ENCODE peak calls at places on chromosomes 4 and X, in four cellular contexts. One of them, this sample, is unnamed.

GRCh38 chrX:12824944-12825343 is 33.7 kb downstream of the PRPS2 start:
- DNase-seq in pancreas: no peak
- DNase-seq in GM13977: no peak
- DNase-seq in RWPE1: no peak
- DNase-seq in this sample: no peak

GRCh38 chr4:2871911-2872310 is 28.3 kb downstream of the ADD1 start:
- DNase-seq in pancreas: no peak
- DNase-seq in GM13977: no peak
- DNase-seq in RWPE1: no peak
- DNase-seq in this sample: no peak

GRCh38 chrX:102154900-102155805 is 624 bp downstream of the BEX5 start:
- DNase-seq in pancreas: peak; percentile 5
- DNase-seq in GM13977: no peak
- DNase-seq in RWPE1: no peak
- DNase-seq in this sample: no peak

GRCh38 chr4:61817071-61817470 is 616.9 kb downstream of the ADGRL3 start:
- DNase-seq in pancreas: no peak
- DNase-seq in GM13977: no peak
- DNase-seq in RWPE1: no peak
- DNase-seq in this sample: no peak

GRCh38 chrX:41320393-41320792 is 13.6 kb upstream of the DDX3X start:
- DNase-seq in pancreas: no peak
- DNase-seq in GM13977: no peak
- DNase-seq in RWPE1: no peak
- DNase-seq in this sample: no peak

GRCh38 chrX:48487362-48487785 is 11.4 kb downstream of the FTSJ1 start:
- DNase-seq in pancreas: no peak
- DNase-seq in GM13977: no peak
- DNase-seq in RWPE1: peak; percentile 72
- DNase-seq in this sample: no peak

GRCh38 chr4:16027626-16028025 is 56.2 kb downstream of the PROM1 start:
- DNase-seq in pancreas: no peak
- DNase-seq in GM13977: no peak
- DNase-seq in RWPE1: no peak
- DNase-seq in this sample: no peak

GRCh38 chrX:45309096-45309495 is 108.4 kb upstream of the DIPK2B start:
- DNase-seq in pancreas: no peak
- DNase-seq in GM13977: no peak
- DNase-seq in RWPE1: no peak
- DNase-seq in this sample: no peak

GRCh38 chr4:98446499-98447375 is 185.6 kb downstream of the RAP1GDS1 start:
- DNase-seq in pancreas: no peak
- DNase-seq in GM13977: no peak
- DNase-seq in RWPE1: peak; percentile 66
- DNase-seq in this sample: no peak

GRCh38 chr4:93313207-93313606 is 515.3 kb upstream of the ATOH1 start:
- DNase-seq in pancreas: no peak
- DNase-seq in GM13977: no peak
- DNase-seq in RWPE1: peak; percentile 9
- DNase-seq in this sample: no peak

GRCh38 chrX:17078031-17078730 is 131.7 kb downstream of the REPS2 start:
- DNase-seq in pancreas: no peak
- DNase-seq in GM13977: no peak
- DNase-seq in RWPE1: no peak
- DNase-seq in this sample: peak; percentile 10

GRCh38 chr4:120760047-120760446 is 162.5 kb downstream of the PRDM5 start:
- DNase-seq in pancreas: no peak
- DNase-seq in GM13977: no peak
- DNase-seq in RWPE1: no peak
- DNase-seq in this sample: no peak

GRCh38 chrX:150887906-150888465 is 10.5 kb downstream of the CD99L2 start:
- DNase-seq in pancreas: no peak
- DNase-seq in GM13977: no peak
- DNase-seq in RWPE1: peak; percentile 3
- DNase-seq in this sample: no peak

GRCh38 chrX:53294024-53294648 is 12.8 kb upstream of the IQSEC2 start:
- DNase-seq in pancreas: no peak
- DNase-seq in GM13977: no peak
- DNase-seq in RWPE1: no peak
- DNase-seq in this sample: no peak

GRCh38 chr4:123869517-123870282 is 473.1 kb downstream of the SPRY1 start:
- DNase-seq in pancreas: no peak
- DNase-seq in GM13977: no peak
- DNase-seq in RWPE1: no peak
- DNase-seq in this sample: no peak

GRCh38 chr4:97978791-97979488 is 164.3 kb downstream of the STPG2 start:
- DNase-seq in pancreas: no peak
- DNase-seq in GM13977: no peak
- DNase-seq in RWPE1: no peak
- DNase-seq in this sample: no peak

GRCh38 chrX:21907250-21907649 is 33.3 kb upstream of the SMS start:
- DNase-seq in pancreas: no peak
- DNase-seq in GM13977: no peak
- DNase-seq in RWPE1: no peak
- DNase-seq in this sample: no peak

GRCh38 chrX:79413009-79413408 is 45.9 kb upstream of the ITM2A start:
- DNase-seq in pancreas: no peak
- DNase-seq in GM13977: peak; percentile 13
- DNase-seq in RWPE1: no peak
- DNase-seq in this sample: no peak

GRCh38 chr4:68451246-68452211 is 4.3 kb downstream of the TMPRSS11E start:
- DNase-seq in pancreas: no peak
- DNase-seq in GM13977: no peak
- DNase-seq in RWPE1: peak; percentile 30
- DNase-seq in this sample: no peak

GRCh38 chr4:181330654-181331595 is 912.3 kb upstream of the TENM3 start:
- DNase-seq in pancreas: no peak
- DNase-seq in GM13977: no peak
- DNase-seq in RWPE1: no peak
- DNase-seq in this sample: no peak

GRCh38 chrX:69362354-69362753 is 141.8 kb upstream of the NALF2 start:
- DNase-seq in pancreas: no peak
- DNase-seq in GM13977: no peak
- DNase-seq in RWPE1: no peak
- DNase-seq in this sample: no peak

GRCh38 chr4:6308890-6309643 is 39.4 kb downstream of the WFS1 start:
- DNase-seq in pancreas: no peak
- DNase-seq in GM13977: no peak
- DNase-seq in RWPE1: no peak
- DNase-seq in this sample: no peak

GRCh38 chr4:78556655-78557054 is 5.1 kb downstream of the ANXA3 start:
- DNase-seq in pancreas: no peak
- DNase-seq in GM13977: no peak
- DNase-seq in RWPE1: peak; percentile 57
- DNase-seq in this sample: no peak

GRCh38 chrX:84187501-84188319 is at the start of gene RPS6KA6:
- DNase-seq in pancreas: peak; percentile 9
- DNase-seq in GM13977: peak; percentile 34
- DNase-seq in RWPE1: no peak
- DNase-seq in this sample: no peak

GRCh38 chr4:147707892-147708672 is 23.8 kb upstream of the ARHGAP10 start:
- DNase-seq in pancreas: peak; percentile 35
- DNase-seq in GM13977: peak; percentile 51
- DNase-seq in RWPE1: peak; percentile 36
- DNase-seq in this sample: no peak

GRCh38 chrX:69613946-69614345 is 2.0 kb upstream of the EDA start:
- DNase-seq in pancreas: no peak
- DNase-seq in GM13977: no peak
- DNase-seq in RWPE1: no peak
- DNase-seq in this sample: no peak

GRCh38 chr4:108561086-108561485 is 59.3 kb upstream of the RPL34 start:
- DNase-seq in pancreas: no peak
- DNase-seq in GM13977: no peak
- DNase-seq in RWPE1: no peak
- DNase-seq in this sample: no peak

GRCh38 chrX:46965125-46965758 is 53.0 kb downstream of the JADE3 start:
- DNase-seq in pancreas: no peak
- DNase-seq in GM13977: no peak
- DNase-seq in RWPE1: no peak
- DNase-seq in this sample: no peak

GRCh38 chrX:45445745-45446412 is 245.2 kb upstream of the DIPK2B start:
- DNase-seq in pancreas: no peak
- DNase-seq in GM13977: no peak
- DNase-seq in RWPE1: peak; percentile 39
- DNase-seq in this sample: no peak

GRCh38 chrX:75746891-75747639 is 38.0 kb downstream of the MAGEE2 start:
- DNase-seq in pancreas: peak; percentile 15
- DNase-seq in GM13977: peak; percentile 34
- DNase-seq in RWPE1: peak; percentile 3
- DNase-seq in this sample: no peak

GRCh38 chr4:111678466-111678865 is 466.8 kb upstream of the FAM241A start:
- DNase-seq in pancreas: no peak
- DNase-seq in GM13977: no peak
- DNase-seq in RWPE1: no peak
- DNase-seq in this sample: peak; percentile 83

GRCh38 chrX:7926914-7927258 is 327 bp downstream of the PNPLA4 start:
- DNase-seq in pancreas: no peak
- DNase-seq in GM13977: no peak
- DNase-seq in RWPE1: no peak
- DNase-seq in this sample: no peak

GRCh38 chrX:7925867-7926472 is 1.2 kb downstream of the PNPLA4 start:
- DNase-seq in pancreas: peak; percentile 21
- DNase-seq in GM13977: peak; percentile 67
- DNase-seq in RWPE1: peak; percentile 29
- DNase-seq in this sample: peak; percentile 8

GRCh38 chrX:7926501-7926900 is 712 bp downstream of the PNPLA4 start:
- DNase-seq in pancreas: no peak
- DNase-seq in GM13977: no peak
- DNase-seq in RWPE1: peak; percentile 8
- DNase-seq in this sample: no peak

GRCh38 chrX:7921750-7922149 is 5.5 kb downstream of the PNPLA4 start:
- DNase-seq in pancreas: no peak
- DNase-seq in GM13977: no peak
- DNase-seq in RWPE1: no peak
- DNase-seq in this sample: no peak

DNA sequence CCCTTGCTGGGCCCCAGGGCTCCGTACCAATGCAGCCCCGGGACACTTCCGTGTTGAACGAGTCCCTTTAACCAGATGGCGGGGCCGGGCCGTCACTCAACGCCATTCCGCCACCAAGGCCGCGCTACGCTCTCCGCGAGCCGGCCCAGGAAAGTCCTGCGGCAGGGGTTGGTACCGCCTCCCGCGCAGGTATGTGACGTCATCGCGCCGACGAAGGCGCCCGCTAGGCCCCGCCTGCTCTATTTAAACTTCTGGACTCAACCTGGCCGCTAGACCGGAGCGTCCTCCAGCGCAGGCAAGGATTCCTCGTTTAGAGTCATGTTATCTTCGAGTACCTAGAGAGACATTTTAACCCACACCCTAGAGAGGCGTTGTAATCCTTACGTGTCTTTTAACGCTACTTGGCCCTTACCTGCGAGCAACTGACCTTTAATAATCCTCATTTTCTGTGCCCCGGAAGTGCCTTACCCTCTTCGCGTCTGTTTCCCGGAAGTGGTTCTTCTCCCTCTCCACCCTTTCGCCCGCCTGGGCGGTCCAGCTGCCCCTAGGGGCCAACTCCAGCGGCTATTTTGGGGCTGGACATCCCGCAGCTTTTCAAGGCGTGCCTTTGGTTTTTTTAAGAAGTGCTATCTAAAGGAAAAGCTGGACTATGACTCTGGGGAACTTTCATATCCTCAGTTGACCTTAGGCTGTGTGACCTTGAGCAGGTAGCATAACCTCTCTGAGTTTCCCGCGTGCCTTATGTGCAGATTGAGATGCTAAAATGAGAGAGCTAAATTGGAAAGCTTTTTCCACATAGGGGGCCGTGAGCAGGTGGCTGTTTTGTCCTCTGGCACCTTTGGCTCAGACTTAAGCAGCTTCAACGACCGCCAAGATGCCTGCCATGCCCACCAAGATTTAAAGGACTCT is at the start of gene PNPLA4:
- DNase-seq in pancreas: peak; percentile 84
- DNase-seq in GM13977: peak; percentile 88
- DNase-seq in RWPE1: peak; percentile 64
- DNase-seq in this sample: peak; percentile 30
- TF ChIP-seq CTCF in pancreas: peak; percentile 38
- TF ChIP-seq CTCF in GM13977: peak; percentile 44
- TF ChIP-seq CTCF in RWPE1: no peak
- TF ChIP-seq CTCF in this sample: peak; percentile 27

DNA sequence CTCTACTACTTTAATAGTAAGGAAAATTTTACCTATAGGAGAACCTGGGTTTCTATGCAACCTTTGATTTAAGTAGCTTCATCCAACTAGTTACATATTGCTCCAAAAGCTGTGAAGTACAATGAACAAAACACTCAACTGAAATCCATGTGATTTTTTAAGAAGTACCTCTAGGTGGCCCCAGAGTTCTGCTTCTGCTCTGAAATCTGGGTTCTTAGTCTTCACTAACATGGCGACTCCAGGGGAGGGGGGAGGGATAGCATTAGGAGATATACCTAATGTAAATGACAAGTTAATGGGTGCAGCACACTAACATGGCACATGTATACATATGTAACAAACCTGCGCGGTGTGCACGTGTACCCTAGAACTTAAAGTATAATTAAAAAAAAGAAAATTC is 73.4 kb upstream of the MAGEB2 start:
- DNase-seq in pancreas: no peak
- DNase-seq in GM13977: peak; percentile 44
- DNase-seq in RWPE1: peak; percentile 1
- DNase-seq in this sample: peak; percentile 1
- TF ChIP-seq CTCF in pancreas: no peak
- TF ChIP-seq CTCF in GM13977: peak; percentile 52
- TF ChIP-seq CTCF in RWPE1: no peak
- TF ChIP-seq CTCF in this sample: peak; percentile 38

GRCh38 chr4:40927108-40927507 is 177.4 kb downstream of the NSUN7 start:
- DNase-seq in pancreas: no peak
- DNase-seq in GM13977: no peak
- DNase-seq in RWPE1: no peak
- DNase-seq in this sample: no peak

GRCh38 chr4:40918330-40918729 is 168.6 kb downstream of the NSUN7 start:
- DNase-seq in pancreas: no peak
- DNase-seq in GM13977: no peak
- DNase-seq in RWPE1: no peak
- DNase-seq in this sample: peak; percentile 73

GRCh38 chr4:40924096-40924792 is 174.5 kb downstream of the NSUN7 start:
- DNase-seq in pancreas: no peak
- DNase-seq in GM13977: peak; percentile 80
- DNase-seq in RWPE1: peak; percentile 62
- DNase-seq in this sample: no peak

GRCh38 chr4:40924793-40925117 is 175.0 kb downstream of the NSUN7 start:
- DNase-seq in pancreas: no peak
- DNase-seq in GM13977: no peak
- DNase-seq in RWPE1: no peak
- DNase-seq in this sample: no peak

GRCh38 chr4:40923326-40924095 is 173.8 kb downstream of the NSUN7 start:
- DNase-seq in pancreas: peak; percentile 79
- DNase-seq in GM13977: no peak
- DNase-seq in RWPE1: no peak
- DNase-seq in this sample: no peak
- TF ChIP-seq CTCF in pancreas: no peak
- TF ChIP-seq CTCF in GM13977: no peak
- TF ChIP-seq CTCF in RWPE1: no peak
- TF ChIP-seq CTCF in this sample: no peak

GRCh38 chrX:8784162-8784561 is 17.0 kb downstream of the FAM9A start:
- DNase-seq in pancreas: no peak
- DNase-seq in GM13977: no peak
- DNase-seq in RWPE1: no peak
- DNase-seq in this sample: no peak

GRCh38 chrX:8782595-8782994 is 18.6 kb downstream of the FAM9A start:
- DNase-seq in pancreas: no peak
- DNase-seq in GM13977: no peak
- DNase-seq in RWPE1: no peak
- DNase-seq in this sample: no peak

GRCh38 chrX:8783100-8784098 is 17.8 kb downstream of the FAM9A start:
- DNase-seq in pancreas: no peak
- DNase-seq in GM13977: peak; percentile 72
- DNase-seq in RWPE1: no peak
- DNase-seq in this sample: no peak
- TF ChIP-seq CTCF in pancreas: peak; percentile 26
- TF ChIP-seq CTCF in GM13977: peak; percentile 70
- TF ChIP-seq CTCF in RWPE1: no peak
- TF ChIP-seq CTCF in this sample: peak; percentile 43